ENCODE peak calls at places on chromosomes 7 and 10, in seven cellular contexts. G is MM.1S, F is mammary epithelial cell, C is astrocyte, N is neural progenitor cell, A is mesendoderm, P is hepatocyte. S is an unnamed sample.

GRCh38 chr7:6026011-6026819 is 5.0 kb upstream of the ANKRD61 start:
- DNase-seq in P (peak; percentile 51), N (peak; percentile 50), G (peak; percentile 40), A (peak; percentile 77), F (peak; percentile 19), C (no peak), S (no peak)

GRCh38 chr10:49465717-49466116 is 69.8 kb upstream of the DRGX start:
- DNase-seq in A (peak; percentile 61), N (no peak), P (no peak), C (no peak), F (no peak), G (no peak), S (no peak)

GRCh38 chr10:108490931-108491330 is 1326.4 kb upstream of the SORCS1 start:
- DNase-seq in N (no peak), A (no peak), P (no peak), G (no peak), C (no peak), F (no peak), S (no peak)

GRCh38 chr10:102150970-102151773 is 1.0 kb upstream of the NOLC1 start:
- DNase-seq in A (peak; percentile 81), G (no peak), N (no peak), P (peak; percentile 25), C (peak; percentile 78), F (peak; percentile 76), S (peak; percentile 47)

GRCh38 chr10:123458933-123459332 is 207.2 kb upstream of the GPR26 start:
- DNase-seq in F (no peak), G (no peak), C (no peak), A (no peak), N (no peak), P (no peak), S (no peak)

GRCh38 chr10:125062244-125063208 is 97.8 kb downstream of the CTBP2 start:
- DNase-seq in F (no peak), G (no peak), P (no peak), A (no peak), N (no peak), C (no peak), S (no peak)

GRCh38 chr7:35316549-35316948 is 62.6 kb upstream of the TBX20 start:
- DNase-seq in A (no peak), N (no peak), P (peak; percentile 44), C (no peak), F (no peak), G (no peak), S (no peak)

GRCh38 chr10:21514808-21515580 is 10.5 kb downstream of the SKIDA1 start:
- DNase-seq in A (peak; percentile 62), P (no peak), F (no peak), G (no peak), C (no peak), N (peak; percentile 32), S (no peak)

GRCh38 chr7:104772405-104772821 is 241.6 kb upstream of the KMT2E start:
- DNase-seq in P (no peak), N (peak; percentile 58), A (peak; percentile 83), G (no peak), C (no peak), F (no peak), S (no peak)

GRCh38 chr7:130149575-130150139 is 55.5 kb downstream of the TMEM209 start:
- DNase-seq in A (no peak), N (no peak), C (no peak), F (no peak), G (no peak), P (no peak), S (no peak)

GRCh38 chr7:17706734-17707133 is 233.6 kb downstream of the SNX13 start:
- DNase-seq in F (peak; percentile 65), G (peak; percentile 75), N (peak; percentile 78), C (peak; percentile 45), A (peak; percentile 81), P (peak; percentile 74), S (peak; percentile 72)

GRCh38 chr7:130367088-130367755 is 13.1 kb upstream of the CPA1 start:
- DNase-seq in N (no peak), P (no peak), F (no peak), G (no peak), C (no peak), A (no peak), S (no peak)

GRCh38 chr7:46146454-46147255 is 225.6 kb upstream of the IGFBP3 start:
- DNase-seq in P (no peak), F (no peak), N (no peak), G (no peak), C (peak; percentile 75), A (no peak), S (peak; percentile 79)

GRCh38 chr7:106611911-106612310 is 49.0 kb downstream of the CCDC71L start:
- DNase-seq in P (peak; percentile 18), C (no peak), N (no peak), A (no peak), G (no peak), F (peak; percentile 23), S (peak; percentile 53)

GRCh38 chr7:24024276-24024675 is 259.7 kb upstream of the NPY start:
- DNase-seq in P (no peak), F (no peak), G (no peak), C (no peak), N (no peak), A (no peak), S (no peak)

GRCh38 chr10:77820349-77820748 is 106.2 kb downstream of the DLG5 start:
- DNase-seq in P (no peak), A (no peak), G (no peak), F (peak; percentile 88), C (peak; percentile 36), N (no peak), S (no peak)

GRCh38 chr10:132110091-132110490 is 44.3 kb downstream of the JAKMIP3 start:
- DNase-seq in F (no peak), A (no peak), G (no peak), C (no peak), N (no peak), P (no peak), S (no peak)

GRCh38 chr7:156680281-156680680 is 39.7 kb downstream of the RNF32 start:
- DNase-seq in C (peak; percentile 78), G (no peak), A (no peak), F (peak; percentile 23), P (no peak), N (no peak), S (no peak)

GRCh38 chr7:148445260-148446044 is 145.1 kb upstream of the C7orf33 start:
- DNase-seq in F (no peak), G (no peak), P (no peak), C (no peak), A (no peak), N (no peak), S (no peak)

GRCh38 chr10:30481603-30482002 is 47.6 kb downstream of the MAP3K8 start:
- DNase-seq in N (no peak), F (no peak), P (no peak), G (no peak), C (no peak), A (no peak), S (peak; percentile 58)

GRCh38 chr7:29457565-29457971 is 106.1 kb upstream of the PRR15 start:
- DNase-seq in N (peak; percentile 18), P (no peak), G (no peak), C (peak; percentile 36), F (no peak), A (no peak), S (no peak)

GRCh38 chr7:42661312-42661711 is 250.6 kb downstream of the C7orf25 start:
- DNase-seq in P (no peak), F (peak; percentile 85), G (no peak), C (peak; percentile 64), A (no peak), N (no peak), S (peak; percentile 6)

GRCh38 chr10:91410638-91411367 is 659 bp downstream of the HECTD2 start:
- DNase-seq in P (peak; percentile 38), G (peak; percentile 57), N (peak; percentile 17), F (no peak), C (peak; percentile 62), A (peak; percentile 49), S (no peak)

GRCh38 chr7:5232485-5232837 is 42.4 kb downstream of the WIPI2 start:
- DNase-seq in C (no peak), P (no peak), G (no peak), F (no peak), N (no peak), A (no peak), S (no peak)

GRCh38 chr7:124765401-124766352 is at the start of gene GPR37:
- DNase-seq in P (peak; percentile 84), G (peak; percentile 91), N (peak; percentile 84), C (peak; percentile 37), A (peak; percentile 97), F (peak; percentile 83), S (peak; percentile 92)

DNA sequence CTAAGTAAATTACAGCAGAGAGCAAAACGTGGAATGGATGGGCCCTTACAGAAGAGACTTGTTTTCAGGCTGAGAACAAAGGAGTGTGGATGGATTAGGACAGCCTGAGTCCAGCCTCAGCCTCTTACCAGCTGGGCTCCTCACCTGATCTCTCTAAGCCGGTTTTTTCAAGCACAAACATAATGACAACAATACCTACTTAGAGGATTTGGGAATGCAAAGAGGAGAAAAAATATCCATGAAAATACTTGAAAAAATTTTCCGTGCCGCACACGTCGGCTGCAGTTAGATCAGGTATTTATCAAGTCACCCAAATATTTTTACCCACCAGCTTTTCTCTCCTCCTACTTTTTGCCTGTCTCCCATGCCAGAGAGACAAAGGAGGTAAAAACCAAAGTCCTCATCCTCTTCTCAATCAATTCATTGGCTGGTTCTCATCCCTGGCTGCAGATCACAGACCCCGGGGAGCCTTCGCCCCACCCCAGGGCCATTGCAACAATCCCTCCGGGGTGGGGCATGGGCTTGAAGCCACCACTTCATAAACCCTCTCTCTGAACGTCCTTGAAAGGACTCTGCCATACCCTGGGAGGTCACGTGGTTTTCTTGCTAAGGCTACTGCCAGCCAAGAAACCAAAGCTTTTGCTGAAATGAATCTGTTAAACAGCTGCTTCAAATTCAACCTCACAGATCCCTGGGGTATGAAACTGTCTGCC is 29.7 kb upstream of the GTF2I start:
- DNase-seq in N (peak; percentile 91), A (peak; percentile 46), G (no peak), F (no peak), C (no peak), P (peak; percentile 72), S (no peak)
- H3K4me2 ChIP-seq in N (peak overlapping the region; percentile 74), A (no peak overlapping the region), G (no peak overlapping the region), F (no peak overlapping the region), C (peak overlapping the region; percentile 31), P (peak overlapping the region; percentile 29), S (no peak overlapping the region)

DNA sequence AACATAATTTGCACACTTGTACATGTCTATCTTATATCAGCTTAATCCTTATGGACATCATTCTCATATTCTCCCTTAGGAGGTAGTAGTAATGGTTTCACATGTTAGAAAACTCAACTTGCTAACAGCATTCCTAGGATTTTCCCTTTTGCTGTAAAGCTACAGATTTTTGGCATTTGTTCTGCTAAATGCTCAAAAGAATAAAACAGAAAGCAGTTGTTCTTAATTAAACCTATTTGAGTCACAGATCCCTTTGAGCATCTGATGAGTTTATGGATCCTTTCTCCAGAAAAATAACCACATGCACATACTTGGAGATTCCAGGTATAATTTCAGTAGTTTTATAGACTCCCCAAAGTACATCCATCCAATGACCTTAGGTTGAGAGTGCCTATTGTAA is 122.9 kb upstream of the BET1 start:
- DNase-seq in F (no peak), A (no peak), G (no peak), P (no peak), C (no peak), N (no peak), S (no peak)
- H3K4me2 ChIP-seq in F (no peak overlapping the region), A (no peak overlapping the region), G (no peak overlapping the region), P (no peak overlapping the region), C (no peak overlapping the region), N (no peak overlapping the region), S (no peak overlapping the region)

GRCh38 chr7:32158751-32159360 is 88.6 kb upstream of the PDE1C start:
- DNase-seq in P (no peak), G (no peak), A (no peak), N (no peak), F (no peak), C (peak; percentile 35), S (no peak)
- H3K4me2 ChIP-seq in P (no peak overlapping the region), G (no peak overlapping the region), A (no peak overlapping the region), N (no peak overlapping the region), F (no peak overlapping the region), C (no peak overlapping the region), S (no peak overlapping the region)

GRCh38 chr7:47478017-47478344 is 103.9 kb downstream of the TNS3 start:
- DNase-seq in G (no peak), N (no peak), A (no peak), F (no peak), P (no peak), C (peak; percentile 47), S (no peak)
- H3K4me2 ChIP-seq in G (peak overlapping the region; percentile 97), N (no peak overlapping the region), A (no peak overlapping the region), F (no peak overlapping the region), P (no peak overlapping the region), C (peak overlapping the region; percentile 25), S (no peak overlapping the region)